ENCODE peak calls at places on chromosomes 5 and 9, in seven cellular contexts. S is keratinocyte, G is OCI-LY7, E is GM23248, V is PC-3, Z is tibial nerve, X is mammary epithelial cell. B is an unnamed sample. For H3K4me1 and H3K9me3, the result is how much of the 10 kb centered on the place peaks cover.

GRCh38 chr9:111868475-111868874 is 28.1 kb upstream of the UGCG start:
- DNase-seq in X (no peak), S (no peak), V (no peak), Z (no peak), E (no peak), G (no peak), B (no peak)

GRCh38 chr9:84068872-84069271 is 88.3 kb downstream of the RMI1 start:
- DNase-seq in S (no peak), Z (no peak), V (no peak), G (no peak), X (no peak), E (no peak), B (peak)

GRCh38 chr5:180436275-180436674 is 57.9 kb upstream of the CNOT6 start:
- DNase-seq in X (no peak), E (no peak), S (no peak), G (no peak), V (no peak), Z (no peak), B (no peak)

GRCh38 chr5:154673506-154673905 is 81.7 kb upstream of the LARP1 start:
- DNase-seq in S (no peak), Z (no peak), E (no peak), G (no peak), V (no peak), X (no peak), B (no peak)

GRCh38 chr9:13274901-13275641 is 4.4 kb downstream of the MPDZ start:
- DNase-seq in G (no peak), V (peak), S (no peak), E (peak), X (no peak), Z (no peak), B (peak)

GRCh38 chr9:121842612-121842978 is 191.2 kb downstream of the DAB2IP start:
- DNase-seq in G (no peak), E (peak), S (no peak), Z (no peak), V (peak), X (peak), B (no peak)

GRCh38 chr5:32027717-32028321 is 146.3 kb downstream of the GOLPH3 start:
- DNase-seq in E (peak), S (no peak), X (peak), G (no peak), V (peak), Z (peak), B (no peak)

GRCh38 chr9:112384219-112384618 is 4.3 kb downstream of the HSDL2 start:
- DNase-seq in E (no peak), S (no peak), Z (no peak), V (no peak), G (no peak), X (no peak), B (no peak)

GRCh38 chr9:71758785-71759184 is 9.5 kb downstream of the CEMIP2 start:
- DNase-seq in X (peak), Z (no peak), V (peak), S (no peak), G (no peak), E (no peak), B (peak)

GRCh38 chr5:96252596-96252995 is 180.5 kb downstream of the PCSK1 start:
- DNase-seq in G (no peak), Z (no peak), E (peak), S (no peak), X (no peak), V (peak), B (no peak)
- H3K4me1 ChIP-seq in G (under half), Z (under half), E (half or more), S (half or more), X (under half), V (under half), B (under half)

GRCh38 chr9:129517006-129517405 is 103.9 kb downstream of the C9orf50 start:
- DNase-seq in Z (no peak), G (no peak), X (no peak), V (no peak), S (no peak), E (no peak), B (no peak)
- H3K9me3 ChIP-seq in Z (under half), G (under half), X (under half), V (under half), S (under half), E (under half), B (under half)

DNA sequence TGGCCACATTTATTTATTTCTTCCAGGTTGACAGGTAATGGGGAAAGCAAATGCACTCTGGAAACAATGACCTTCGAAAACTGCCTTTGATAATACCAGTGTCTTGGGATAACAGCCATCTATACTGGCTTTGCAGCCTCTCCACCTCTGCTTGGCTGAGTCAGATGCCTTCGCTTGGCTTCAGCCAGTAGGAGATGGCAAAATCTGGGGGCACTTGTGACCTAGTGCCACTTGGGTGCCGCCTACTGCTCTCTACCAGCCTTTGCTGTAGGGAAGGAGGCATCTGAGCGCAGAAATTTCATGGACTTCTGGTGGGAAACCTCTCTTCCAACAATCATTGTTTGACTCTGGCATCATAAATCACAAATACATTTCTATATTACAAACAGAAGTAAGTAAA is 21.8 kb downstream of the FYB1 start:
- DNase-seq in G (no peak), X (no peak), S (no peak), V (no peak), Z (no peak), E (no peak), B (no peak)
- H3K4me1 ChIP-seq in G (under half), X (half or more), S (under half), V (under half), Z (under half), E (under half), B (under half)

GRCh38 chr5:4335078-4335477 is 739.4 kb downstream of the IRX1 start:
- DNase-seq in G (no peak), V (no peak), S (no peak), X (no peak), Z (no peak), E (no peak), B (no peak)
- H3K9me3 ChIP-seq in G (under half), V (under half), S (under half), X (under half), Z (under half), E (under half), B (under half)

GRCh38 chr9:117425562-117425961 is 10.7 kb upstream of the ASTN2 start:
- DNase-seq in E (no peak), S (no peak), V (no peak), Z (no peak), G (no peak), X (no peak), B (no peak)
- H3K4me1 ChIP-seq in E (under half), S (under half), V (under half), Z (under half), G (under half), X (under half), B (under half)

B was measured in HAP-1.